ENCODE peak calls at places on chromosome 3, in five cellular contexts. D is H1, I is GM12878, U is HCT116, O is K562. M is an unnamed sample. For H3K9me3, the result is how much of the 10 kb centered on the place peaks cover.

GRCh38 chr3:18559323-18559972 is 134.3 kb upstream of the SATB1 start:
- DNase-seq in D (peak), I (no peak), U (peak), O (no peak), M (peak)

GRCh38 chr3:114451561-114452018 is 157.8 kb downstream of the TIGIT start:
- DNase-seq in D (no peak), I (no peak), U (no peak), O (no peak), M (no peak)

GRCh38 chr3:114552527-114552812 is 258.6 kb downstream of the TIGIT start:
- DNase-seq in D (no peak), I (no peak), U (no peak), O (no peak), M (no peak)

GRCh38 chr3:51375136-51375535 is 10.0 kb upstream of the MANF start:
- DNase-seq in D (no peak), I (no peak), U (no peak), O (no peak), M (no peak)

GRCh38 chr3:100080573-100080972 is 33.7 kb downstream of the FILIP1L start:
- DNase-seq in D (no peak), I (no peak), U (no peak), O (no peak), M (no peak)

GRCh38 chr3:79598594-79598993 is 169.2 kb downstream of the ROBO1 start:
- DNase-seq in D (peak), I (no peak), U (no peak), O (no peak), M (peak)

GRCh38 chr3:65479967-65480366 is 558.8 kb downstream of the MAGI1 start:
- DNase-seq in D (no peak), I (no peak), U (no peak), O (no peak), M (no peak)

GRCh38 chr3:47003461-47004368 is 24.2 kb downstream of the NBEAL2 start:
- DNase-seq in D (no peak), I (no peak), U (no peak), O (no peak), M (no peak)

GRCh38 chr3:171986755-171987535 is 52.4 kb upstream of the FNDC3B start:
- DNase-seq in D (no peak), I (no peak), U (no peak), O (no peak), M (no peak)

GRCh38 chr3:124063168-124063909 is 71.4 kb upstream of the ROPN1 start:
- DNase-seq in D (no peak), I (no peak), U (no peak), O (no peak), M (no peak)

GRCh38 chr3:113668015-113668414 is 28.4 kb downstream of the USF3 start:
- DNase-seq in D (no peak), I (no peak), U (no peak), O (no peak), M (no peak)

GRCh38 chr3:153050978-153051377 is 111.0 kb upstream of the RAP2B start:
- DNase-seq in D (no peak), I (no peak), U (no peak), O (no peak), M (no peak)

GRCh38 chr3:167095976-167096375 is 284.1 kb downstream of the ZBBX start:
- DNase-seq in D (no peak), I (no peak), U (no peak), O (no peak), M (no peak)

GRCh38 chr3:165984589-165984988 is 147.4 kb upstream of the BCHE start:
- DNase-seq in D (no peak), I (no peak), U (no peak), O (no peak), M (peak)

GRCh38 chr3:135013206-135013605 is 218.1 kb downstream of the EPHB1 start:
- DNase-seq in D (no peak), I (no peak), U (no peak), O (no peak), M (no peak)

GRCh38 chr3:14451844-14452533 is 49.6 kb downstream of the SLC6A6 start:
- DNase-seq in D (no peak), I (no peak), U (no peak), O (no peak), M (no peak)

GRCh38 chr3:146577662-146578061 is 27.5 kb downstream of the PLSCR5 start:
- DNase-seq in D (no peak), I (no peak), U (peak), O (peak), M (peak)

GRCh38 chr3:175940881-175941280 is 1081.7 kb downstream of the NAALADL2 start:
- DNase-seq in D (peak), I (no peak), U (no peak), O (no peak), M (peak)

GRCh38 chr3:175941352-175941751 is 1082.2 kb downstream of the NAALADL2 start:
- DNase-seq in D (peak), I (no peak), U (no peak), O (peak), M (peak)

DNA sequence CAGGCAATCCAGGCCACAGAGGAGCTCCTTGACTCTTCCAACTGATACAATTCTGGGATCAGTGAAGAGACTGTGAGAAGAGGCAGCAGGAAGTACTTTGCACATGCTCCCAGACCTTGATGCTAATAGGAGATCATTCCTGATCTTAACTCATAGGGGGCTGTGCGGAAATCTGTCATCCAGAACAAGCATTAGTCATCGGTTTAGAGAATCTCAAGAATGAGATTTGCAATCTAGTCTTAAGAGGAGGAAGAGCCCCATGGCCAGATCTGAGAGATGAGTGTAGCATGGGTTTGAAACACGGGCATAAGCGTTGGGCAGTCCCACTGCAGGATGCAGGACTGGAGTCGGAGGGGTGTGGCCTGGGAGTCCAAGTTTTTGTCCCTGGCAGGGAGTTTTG is 1081.1 kb downstream of the NAALADL2 start:
- DNase-seq in D (no peak), I (no peak), U (no peak), O (no peak), M (no peak)
- H3K9me3 ChIP-seq in D (under half), I (under half), U (under half), O (under half), M (under half)

GRCh38 chr3:117910820-117911524 is 1123.7 kb downstream of the IGSF11 start:
- DNase-seq in D (no peak), I (no peak), U (no peak), O (no peak), M (no peak)
- TF ChIP-seq ZNF274 in D (no peak), I (no peak), U (no peak), O (no peak), M (no peak)

DNA sequence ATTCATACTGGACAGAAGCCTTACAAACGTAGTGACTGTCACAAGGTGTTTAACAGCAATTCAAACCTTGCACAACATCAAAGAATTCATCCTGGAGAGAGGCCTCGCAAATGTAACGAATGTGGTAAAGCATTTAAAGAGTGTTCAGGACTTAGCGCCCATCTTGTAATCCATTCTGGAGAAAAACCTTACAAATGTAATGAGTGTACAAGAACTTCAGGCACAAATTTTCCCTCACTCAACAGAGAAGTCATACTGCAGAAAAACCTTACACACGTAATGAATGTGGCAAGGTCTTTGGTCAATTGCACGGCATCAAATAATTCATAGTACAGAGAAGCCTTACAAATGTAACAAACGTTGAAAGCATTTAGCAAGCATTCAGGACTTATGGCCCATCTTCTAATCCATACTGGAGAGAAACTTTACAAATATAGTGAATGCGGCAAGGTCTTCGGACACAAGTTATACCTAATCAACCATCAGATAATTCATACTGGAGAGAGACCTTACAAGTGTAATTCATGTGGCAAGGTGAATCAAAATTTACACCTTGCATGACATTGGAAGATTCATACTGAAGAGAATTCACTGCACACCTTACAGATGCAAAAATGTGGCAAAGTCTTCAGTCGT is 27.5 kb downstream of the SPCS1 start:
- DNase-seq in D (no peak), I (no peak), U (no peak), O (no peak), M (no peak)
- H3K9me3 ChIP-seq in D (under half), I (under half), U (under half), O (under half), M (under half)

GRCh38 chr3:127351775-127352350 is 64.0 kb upstream of the PRR20G start:
- DNase-seq in D (peak), I (no peak), U (no peak), O (no peak), M (no peak)

GRCh38 chr3:127350172-127351050 is 62.6 kb upstream of the PRR20G start:
- DNase-seq in D (peak), I (no peak), U (no peak), O (no peak), M (no peak)

GRCh38 chr3:127354761-127355160 is 66.9 kb upstream of the PRR20G start:
- DNase-seq in D (peak), I (no peak), U (no peak), O (no peak), M (no peak)

GRCh38 chr3:127351350-127351749 is 63.5 kb upstream of the PRR20G start:
- DNase-seq in D (peak), I (no peak), U (no peak), O (no peak), M (no peak)

GRCh38 chr3:127352612-127353011 is 64.8 kb upstream of the PRR20G start:
- DNase-seq in D (no peak), I (no peak), U (no peak), O (no peak), M (no peak)
- TF ChIP-seq ZNF274 in D (no peak), I (no peak), U (no peak), O (no peak), M (no peak)